ENCODE peak calls at places on chromosomes 2 and 18, in nine cellular contexts. One of them, this sample, is unnamed.

GRCh38 chr2:197079414-197079813 is 152.9 kb upstream of the PGAP1 start:
- DNase-seq in thoracic aorta: peak; percentile 12
- DNase-seq in AG09309: peak; percentile 23
- DNase-seq in stimulated activated CD4-positive, alpha-beta T cell treated with anti-CD3 and anti-CD28 coated beads, Interleukin-4, amount 100 ng/mL, for 1 hour: no peak
- DNase-seq in NCI-H2081: no peak
- DNase-seq in T1000: no peak
- DNase-seq in AG04450: no peak
- DNase-seq in NCI-H1436: no peak
- DNase-seq in effector CD4-positive, alpha-beta T cell: no peak
- DNase-seq in this sample: no peak

GRCh38 chr2:217868911-217869334 is 133.9 kb downstream of the TNS1 start:
- DNase-seq in thoracic aorta: no peak
- DNase-seq in AG09309: peak; percentile 4
- DNase-seq in stimulated activated CD4-positive, alpha-beta T cell treated with anti-CD3 and anti-CD28 coated beads, Interleukin-4, amount 100 ng/mL, for 1 hour: no peak
- DNase-seq in NCI-H2081: no peak
- DNase-seq in T1000: no peak
- DNase-seq in AG04450: no peak
- DNase-seq in NCI-H1436: no peak
- DNase-seq in effector CD4-positive, alpha-beta T cell: no peak
- DNase-seq in this sample: no peak

GRCh38 chr2:233865838-233866237 is 2.3 kb downstream of the MSL3B start:
- DNase-seq in thoracic aorta: no peak
- DNase-seq in AG09309: no peak
- DNase-seq in stimulated activated CD4-positive, alpha-beta T cell treated with anti-CD3 and anti-CD28 coated beads, Interleukin-4, amount 100 ng/mL, for 1 hour: no peak
- DNase-seq in NCI-H2081: no peak
- DNase-seq in T1000: no peak
- DNase-seq in AG04450: no peak
- DNase-seq in NCI-H1436: no peak
- DNase-seq in effector CD4-positive, alpha-beta T cell: no peak
- DNase-seq in this sample: no peak

GRCh38 chr2:101396352-101396717 is 9.0 kb upstream of the CREG2 start:
- DNase-seq in thoracic aorta: no peak
- DNase-seq in AG09309: peak; percentile 80
- DNase-seq in stimulated activated CD4-positive, alpha-beta T cell treated with anti-CD3 and anti-CD28 coated beads, Interleukin-4, amount 100 ng/mL, for 1 hour: no peak
- DNase-seq in NCI-H2081: no peak
- DNase-seq in T1000: peak; percentile 18
- DNase-seq in AG04450: peak; percentile 69
- DNase-seq in NCI-H1436: no peak
- DNase-seq in effector CD4-positive, alpha-beta T cell: no peak
- DNase-seq in this sample: peak; percentile 81

GRCh38 chr2:19878268-19879046 is 23.3 kb downstream of the TTC32 start:
- DNase-seq in thoracic aorta: no peak
- DNase-seq in AG09309: no peak
- DNase-seq in stimulated activated CD4-positive, alpha-beta T cell treated with anti-CD3 and anti-CD28 coated beads, Interleukin-4, amount 100 ng/mL, for 1 hour: no peak
- DNase-seq in NCI-H2081: no peak
- DNase-seq in T1000: no peak
- DNase-seq in AG04450: no peak
- DNase-seq in NCI-H1436: no peak
- DNase-seq in effector CD4-positive, alpha-beta T cell: no peak
- DNase-seq in this sample: no peak

GRCh38 chr2:98063289-98063688 is 23.7 kb upstream of the VWA3B start:
- DNase-seq in thoracic aorta: no peak
- DNase-seq in AG09309: no peak
- DNase-seq in stimulated activated CD4-positive, alpha-beta T cell treated with anti-CD3 and anti-CD28 coated beads, Interleukin-4, amount 100 ng/mL, for 1 hour: no peak
- DNase-seq in NCI-H2081: no peak
- DNase-seq in T1000: no peak
- DNase-seq in AG04450: no peak
- DNase-seq in NCI-H1436: no peak
- DNase-seq in effector CD4-positive, alpha-beta T cell: no peak
- DNase-seq in this sample: no peak

GRCh38 chr2:188898261-188898660 is 75.9 kb upstream of the COL3A1 start:
- DNase-seq in thoracic aorta: no peak
- DNase-seq in AG09309: no peak
- DNase-seq in stimulated activated CD4-positive, alpha-beta T cell treated with anti-CD3 and anti-CD28 coated beads, Interleukin-4, amount 100 ng/mL, for 1 hour: no peak
- DNase-seq in NCI-H2081: no peak
- DNase-seq in T1000: no peak
- DNase-seq in AG04450: peak; percentile 74
- DNase-seq in NCI-H1436: no peak
- DNase-seq in effector CD4-positive, alpha-beta T cell: no peak
- DNase-seq in this sample: no peak

GRCh38 chr2:109067829-109068152 is 61.2 kb upstream of the SH3RF3 start:
- DNase-seq in thoracic aorta: no peak
- DNase-seq in AG09309: no peak
- DNase-seq in stimulated activated CD4-positive, alpha-beta T cell treated with anti-CD3 and anti-CD28 coated beads, Interleukin-4, amount 100 ng/mL, for 1 hour: no peak
- DNase-seq in NCI-H2081: no peak
- DNase-seq in T1000: no peak
- DNase-seq in AG04450: no peak
- DNase-seq in NCI-H1436: no peak
- DNase-seq in effector CD4-positive, alpha-beta T cell: no peak
- DNase-seq in this sample: no peak

GRCh38 chr2:13474538-13474937 is 757.8 kb downstream of the TRIB2 start:
- DNase-seq in thoracic aorta: no peak
- DNase-seq in AG09309: no peak
- DNase-seq in stimulated activated CD4-positive, alpha-beta T cell treated with anti-CD3 and anti-CD28 coated beads, Interleukin-4, amount 100 ng/mL, for 1 hour: no peak
- DNase-seq in NCI-H2081: no peak
- DNase-seq in T1000: no peak
- DNase-seq in AG04450: no peak
- DNase-seq in NCI-H1436: no peak
- DNase-seq in effector CD4-positive, alpha-beta T cell: no peak
- DNase-seq in this sample: no peak

GRCh38 chr2:85779641-85780315 is 26.0 kb downstream of the ATOH8 start:
- DNase-seq in thoracic aorta: no peak
- DNase-seq in AG09309: no peak
- DNase-seq in stimulated activated CD4-positive, alpha-beta T cell treated with anti-CD3 and anti-CD28 coated beads, Interleukin-4, amount 100 ng/mL, for 1 hour: no peak
- DNase-seq in NCI-H2081: no peak
- DNase-seq in T1000: no peak
- DNase-seq in AG04450: no peak
- DNase-seq in NCI-H1436: no peak
- DNase-seq in effector CD4-positive, alpha-beta T cell: no peak
- DNase-seq in this sample: peak; percentile 74

GRCh38 chr2:180742809-180743208 is 237.6 kb upstream of the UBE2E3 start:
- DNase-seq in thoracic aorta: no peak
- DNase-seq in AG09309: no peak
- DNase-seq in stimulated activated CD4-positive, alpha-beta T cell treated with anti-CD3 and anti-CD28 coated beads, Interleukin-4, amount 100 ng/mL, for 1 hour: no peak
- DNase-seq in NCI-H2081: no peak
- DNase-seq in T1000: no peak
- DNase-seq in AG04450: no peak
- DNase-seq in NCI-H1436: no peak
- DNase-seq in effector CD4-positive, alpha-beta T cell: no peak
- DNase-seq in this sample: peak; percentile 76

GRCh38 chr2:136056077-136056688 is 61.8 kb downstream of the CXCR4 start:
- DNase-seq in thoracic aorta: no peak
- DNase-seq in AG09309: no peak
- DNase-seq in stimulated activated CD4-positive, alpha-beta T cell treated with anti-CD3 and anti-CD28 coated beads, Interleukin-4, amount 100 ng/mL, for 1 hour: no peak
- DNase-seq in NCI-H2081: no peak
- DNase-seq in T1000: no peak
- DNase-seq in AG04450: no peak
- DNase-seq in NCI-H1436: no peak
- DNase-seq in effector CD4-positive, alpha-beta T cell: no peak
- DNase-seq in this sample: no peak

GRCh38 chr2:234564719-234565118 is 67.8 kb upstream of the ARL4C start:
- DNase-seq in thoracic aorta: no peak
- DNase-seq in AG09309: peak; percentile 55
- DNase-seq in stimulated activated CD4-positive, alpha-beta T cell treated with anti-CD3 and anti-CD28 coated beads, Interleukin-4, amount 100 ng/mL, for 1 hour: no peak
- DNase-seq in NCI-H2081: peak; percentile 97
- DNase-seq in T1000: no peak
- DNase-seq in AG04450: peak; percentile 49
- DNase-seq in NCI-H1436: peak; percentile 70
- DNase-seq in effector CD4-positive, alpha-beta T cell: no peak
- DNase-seq in this sample: no peak

GRCh38 chr2:127700527-127701192 is 637 bp upstream of the SFT2D3 start:
- DNase-seq in thoracic aorta: no peak
- DNase-seq in AG09309: no peak
- DNase-seq in stimulated activated CD4-positive, alpha-beta T cell treated with anti-CD3 and anti-CD28 coated beads, Interleukin-4, amount 100 ng/mL, for 1 hour: no peak
- DNase-seq in NCI-H2081: no peak
- DNase-seq in T1000: no peak
- DNase-seq in AG04450: no peak
- DNase-seq in NCI-H1436: no peak
- DNase-seq in effector CD4-positive, alpha-beta T cell: no peak
- DNase-seq in this sample: peak; percentile 56

GRCh38 chr2:199495147-199495546 is 37.4 kb upstream of the SATB2 start:
- DNase-seq in thoracic aorta: no peak
- DNase-seq in AG09309: no peak
- DNase-seq in stimulated activated CD4-positive, alpha-beta T cell treated with anti-CD3 and anti-CD28 coated beads, Interleukin-4, amount 100 ng/mL, for 1 hour: no peak
- DNase-seq in NCI-H2081: no peak
- DNase-seq in T1000: peak; percentile 42
- DNase-seq in AG04450: no peak
- DNase-seq in NCI-H1436: no peak
- DNase-seq in effector CD4-positive, alpha-beta T cell: no peak
- DNase-seq in this sample: peak; percentile 67

GRCh38 chr2:121297217-121297830 is 12.3 kb upstream of the TFCP2L1 start:
- DNase-seq in thoracic aorta: no peak
- DNase-seq in AG09309: no peak
- DNase-seq in stimulated activated CD4-positive, alpha-beta T cell treated with anti-CD3 and anti-CD28 coated beads, Interleukin-4, amount 100 ng/mL, for 1 hour: no peak
- DNase-seq in NCI-H2081: peak; percentile 48
- DNase-seq in T1000: no peak
- DNase-seq in AG04450: no peak
- DNase-seq in NCI-H1436: peak; percentile 38
- DNase-seq in effector CD4-positive, alpha-beta T cell: no peak
- DNase-seq in this sample: peak; percentile 59

GRCh38 chr18:78697446-78697845 is 282.2 kb upstream of the SALL3 start:
- DNase-seq in thoracic aorta: no peak
- DNase-seq in AG09309: no peak
- DNase-seq in stimulated activated CD4-positive, alpha-beta T cell treated with anti-CD3 and anti-CD28 coated beads, Interleukin-4, amount 100 ng/mL, for 1 hour: no peak
- DNase-seq in NCI-H2081: no peak
- DNase-seq in T1000: no peak
- DNase-seq in AG04450: no peak
- DNase-seq in NCI-H1436: no peak
- DNase-seq in effector CD4-positive, alpha-beta T cell: no peak
- DNase-seq in this sample: no peak

GRCh38 chr2:120576509-120577474 is 158.9 kb upstream of the GLI2 start:
- DNase-seq in thoracic aorta: no peak
- DNase-seq in AG09309: peak; percentile 14
- DNase-seq in stimulated activated CD4-positive, alpha-beta T cell treated with anti-CD3 and anti-CD28 coated beads, Interleukin-4, amount 100 ng/mL, for 1 hour: no peak
- DNase-seq in NCI-H2081: no peak
- DNase-seq in T1000: no peak
- DNase-seq in AG04450: no peak
- DNase-seq in NCI-H1436: no peak
- DNase-seq in effector CD4-positive, alpha-beta T cell: no peak
- DNase-seq in this sample: no peak

GRCh38 chr2:289362-290089 is 1.6 kb upstream of the ALKAL2 start:
- DNase-seq in thoracic aorta: no peak
- DNase-seq in AG09309: no peak
- DNase-seq in stimulated activated CD4-positive, alpha-beta T cell treated with anti-CD3 and anti-CD28 coated beads, Interleukin-4, amount 100 ng/mL, for 1 hour: no peak
- DNase-seq in NCI-H2081: peak; percentile 28
- DNase-seq in T1000: no peak
- DNase-seq in AG04450: no peak
- DNase-seq in NCI-H1436: no peak
- DNase-seq in effector CD4-positive, alpha-beta T cell: no peak
- DNase-seq in this sample: peak; percentile 8

GRCh38 chr2:190540048-190540447 is 5.5 kb upstream of the NEMP2 start:
- DNase-seq in thoracic aorta: no peak
- DNase-seq in AG09309: no peak
- DNase-seq in stimulated activated CD4-positive, alpha-beta T cell treated with anti-CD3 and anti-CD28 coated beads, Interleukin-4, amount 100 ng/mL, for 1 hour: no peak
- DNase-seq in NCI-H2081: no peak
- DNase-seq in T1000: no peak
- DNase-seq in AG04450: no peak
- DNase-seq in NCI-H1436: no peak
- DNase-seq in effector CD4-positive, alpha-beta T cell: no peak
- DNase-seq in this sample: peak; percentile 35

GRCh38 chr2:196149926-196150325 is 21.5 kb downstream of the STK17B start:
- DNase-seq in thoracic aorta: no peak
- DNase-seq in AG09309: no peak
- DNase-seq in stimulated activated CD4-positive, alpha-beta T cell treated with anti-CD3 and anti-CD28 coated beads, Interleukin-4, amount 100 ng/mL, for 1 hour: no peak
- DNase-seq in NCI-H2081: no peak
- DNase-seq in T1000: no peak
- DNase-seq in AG04450: no peak
- DNase-seq in NCI-H1436: no peak
- DNase-seq in effector CD4-positive, alpha-beta T cell: no peak
- DNase-seq in this sample: no peak

GRCh38 chr2:46891956-46892553 is 23.6 kb downstream of the MCFD2 start:
- DNase-seq in thoracic aorta: no peak
- DNase-seq in AG09309: no peak
- DNase-seq in stimulated activated CD4-positive, alpha-beta T cell treated with anti-CD3 and anti-CD28 coated beads, Interleukin-4, amount 100 ng/mL, for 1 hour: no peak
- DNase-seq in NCI-H2081: no peak
- DNase-seq in T1000: no peak
- DNase-seq in AG04450: no peak
- DNase-seq in NCI-H1436: no peak
- DNase-seq in effector CD4-positive, alpha-beta T cell: no peak
- DNase-seq in this sample: no peak

GRCh38 chr2:137957033-137957432 is 7.2 kb upstream of the HNMT start:
- DNase-seq in thoracic aorta: no peak
- DNase-seq in AG09309: peak; percentile 91
- DNase-seq in stimulated activated CD4-positive, alpha-beta T cell treated with anti-CD3 and anti-CD28 coated beads, Interleukin-4, amount 100 ng/mL, for 1 hour: no peak
- DNase-seq in NCI-H2081: no peak
- DNase-seq in T1000: peak; percentile 2
- DNase-seq in AG04450: peak; percentile 90
- DNase-seq in NCI-H1436: no peak
- DNase-seq in effector CD4-positive, alpha-beta T cell: no peak
- DNase-seq in this sample: peak; percentile 76

GRCh38 chr2:107337209-107337898 is 451.4 kb upstream of the ST6GAL2 start:
- DNase-seq in thoracic aorta: no peak
- DNase-seq in AG09309: no peak
- DNase-seq in stimulated activated CD4-positive, alpha-beta T cell treated with anti-CD3 and anti-CD28 coated beads, Interleukin-4, amount 100 ng/mL, for 1 hour: no peak
- DNase-seq in NCI-H2081: no peak
- DNase-seq in T1000: no peak
- DNase-seq in AG04450: no peak
- DNase-seq in NCI-H1436: no peak
- DNase-seq in effector CD4-positive, alpha-beta T cell: no peak
- DNase-seq in this sample: peak; percentile 8

GRCh38 chr18:55318864-55319516 is 269.0 kb downstream of the TCF4 start:
- DNase-seq in thoracic aorta: no peak
- DNase-seq in AG09309: no peak
- DNase-seq in stimulated activated CD4-positive, alpha-beta T cell treated with anti-CD3 and anti-CD28 coated beads, Interleukin-4, amount 100 ng/mL, for 1 hour: no peak
- DNase-seq in NCI-H2081: peak; percentile 53
- DNase-seq in T1000: no peak
- DNase-seq in AG04450: peak; percentile 37
- DNase-seq in NCI-H1436: no peak
- DNase-seq in effector CD4-positive, alpha-beta T cell: no peak
- DNase-seq in this sample: no peak

GRCh38 chr2:204268971-204269370 is 276.3 kb upstream of the PARD3B start:
- DNase-seq in thoracic aorta: no peak
- DNase-seq in AG09309: no peak
- DNase-seq in stimulated activated CD4-positive, alpha-beta T cell treated with anti-CD3 and anti-CD28 coated beads, Interleukin-4, amount 100 ng/mL, for 1 hour: no peak
- DNase-seq in NCI-H2081: no peak
- DNase-seq in T1000: no peak
- DNase-seq in AG04450: no peak
- DNase-seq in NCI-H1436: no peak
- DNase-seq in effector CD4-positive, alpha-beta T cell: no peak
- DNase-seq in this sample: no peak